ENCODE peak calls at places on chromosomes 16 and 17, in five cellular contexts. One of them, this sample, is unnamed.

GRCh38 chr16:67538666-67539101 is 10.1 kb downstream of the RIPOR1 start:
- DNase-seq in kidney: peak; percentile 77
- DNase-seq in pancreas: no peak
- DNase-seq in tibial nerve: no peak
- DNase-seq in A549: no peak
- DNase-seq in this sample: no peak

GRCh38 chr16:3681206-3681605 is 26.7 kb downstream of the DNASE1 start:
- DNase-seq in kidney: peak; percentile 45
- DNase-seq in pancreas: peak; percentile 65
- DNase-seq in tibial nerve: no peak
- DNase-seq in A549: no peak
- DNase-seq in this sample: no peak

GRCh38 chr17:19578545-19578944 is 44.9 kb downstream of the SLC47A1 start:
- DNase-seq in kidney: no peak
- DNase-seq in pancreas: no peak
- DNase-seq in tibial nerve: no peak
- DNase-seq in A549: peak; percentile 19
- DNase-seq in this sample: no peak

GRCh38 chr17:1776857-1777256 is 15.0 kb downstream of the SERPINF1 start:
- DNase-seq in kidney: no peak
- DNase-seq in pancreas: no peak
- DNase-seq in tibial nerve: no peak
- DNase-seq in A549: no peak
- DNase-seq in this sample: no peak

GRCh38 chr17:58531661-58532554 is 17.5 kb upstream of the MTMR4 start:
- DNase-seq in kidney: peak; percentile 83
- DNase-seq in pancreas: peak; percentile 37
- DNase-seq in tibial nerve: no peak
- DNase-seq in A549: no peak
- DNase-seq in this sample: peak; percentile 50

GRCh38 chr17:72145972-72146755 is 25.3 kb downstream of the SOX9 start:
- DNase-seq in kidney: no peak
- DNase-seq in pancreas: no peak
- DNase-seq in tibial nerve: no peak
- DNase-seq in A549: peak; percentile 45
- DNase-seq in this sample: no peak

GRCh38 chr16:57759541-57760356 is 24.2 kb downstream of the KATNB1 start:
- DNase-seq in kidney: peak; percentile 70
- DNase-seq in pancreas: no peak
- DNase-seq in tibial nerve: no peak
- DNase-seq in A549: no peak
- DNase-seq in this sample: no peak

GRCh38 chr17:72560303-72561247 is 439.8 kb downstream of the SOX9 start:
- DNase-seq in kidney: no peak
- DNase-seq in pancreas: no peak
- DNase-seq in tibial nerve: no peak
- DNase-seq in A549: peak; percentile 87
- DNase-seq in this sample: no peak

GRCh38 chr16:72400257-72401078 is 228.5 kb upstream of the PMFBP1 start:
- DNase-seq in kidney: no peak
- DNase-seq in pancreas: no peak
- DNase-seq in tibial nerve: no peak
- DNase-seq in A549: peak; percentile 43
- DNase-seq in this sample: no peak

GRCh38 chr17:47821031-47821423 is 567 bp downstream of the OSBPL7 start:
- DNase-seq in kidney: no peak
- DNase-seq in pancreas: no peak
- DNase-seq in tibial nerve: no peak
- DNase-seq in A549: no peak
- DNase-seq in this sample: no peak

GRCh38 chr16:53732296-53732929 is 28.5 kb downstream of the FTO start:
- DNase-seq in kidney: no peak
- DNase-seq in pancreas: no peak
- DNase-seq in tibial nerve: no peak
- DNase-seq in A549: peak; percentile 93
- DNase-seq in this sample: no peak

GRCh38 chr16:28990375-28991040 is 5.7 kb downstream of the LAT start:
- DNase-seq in kidney: no peak
- DNase-seq in pancreas: no peak
- DNase-seq in tibial nerve: no peak
- DNase-seq in A549: no peak
- DNase-seq in this sample: peak; percentile 59

GRCh38 chr16:60905806-60906205 is 1130.4 kb downstream of the CDH8 start:
- DNase-seq in kidney: no peak
- DNase-seq in pancreas: no peak
- DNase-seq in tibial nerve: no peak
- DNase-seq in A549: no peak
- DNase-seq in this sample: no peak

GRCh38 chr16:82082543-82083244 is 47.6 kb downstream of the HSD17B2 start:
- DNase-seq in kidney: no peak
- DNase-seq in pancreas: no peak
- DNase-seq in tibial nerve: no peak
- DNase-seq in A549: peak; percentile 15
- DNase-seq in this sample: no peak

GRCh38 chr16:86491643-86492030 is 18.7 kb upstream of the FOXF1 start:
- DNase-seq in kidney: no peak
- DNase-seq in pancreas: no peak
- DNase-seq in tibial nerve: no peak
- DNase-seq in A549: no peak
- DNase-seq in this sample: no peak

GRCh38 chr17:50833396-50834125 is 1.8 kb upstream of the WFIKKN2 start:
- DNase-seq in kidney: peak; percentile 77
- DNase-seq in pancreas: no peak
- DNase-seq in tibial nerve: no peak
- DNase-seq in A549: no peak
- DNase-seq in this sample: no peak

GRCh38 chr17:39225974-39226683 is 384 bp upstream of the STAC2 start:
- DNase-seq in kidney: peak; percentile 95
- DNase-seq in pancreas: no peak
- DNase-seq in tibial nerve: no peak
- DNase-seq in A549: peak; percentile 60
- DNase-seq in this sample: no peak

GRCh38 chr17:38600416-38600815 is 5.3 kb downstream of the SRCIN1 start:
- DNase-seq in kidney: no peak
- DNase-seq in pancreas: no peak
- DNase-seq in tibial nerve: no peak
- DNase-seq in A549: no peak
- DNase-seq in this sample: no peak

GRCh38 chr17:28071891-28072606 is 29.6 kb downstream of the NLK start:
- DNase-seq in kidney: no peak
- DNase-seq in pancreas: no peak
- DNase-seq in tibial nerve: no peak
- DNase-seq in A549: no peak
- DNase-seq in this sample: no peak

GRCh38 chr16:56263711-56264608 is 72.7 kb downstream of the GNAO1 start:
- DNase-seq in kidney: peak; percentile 73
- DNase-seq in pancreas: no peak
- DNase-seq in tibial nerve: no peak
- DNase-seq in A549: no peak
- DNase-seq in this sample: no peak

GRCh38 chr17:72353502-72353901 is 232.7 kb downstream of the SOX9 start:
- DNase-seq in kidney: no peak
- DNase-seq in pancreas: no peak
- DNase-seq in tibial nerve: no peak
- DNase-seq in A549: no peak
- DNase-seq in this sample: no peak

DNA sequence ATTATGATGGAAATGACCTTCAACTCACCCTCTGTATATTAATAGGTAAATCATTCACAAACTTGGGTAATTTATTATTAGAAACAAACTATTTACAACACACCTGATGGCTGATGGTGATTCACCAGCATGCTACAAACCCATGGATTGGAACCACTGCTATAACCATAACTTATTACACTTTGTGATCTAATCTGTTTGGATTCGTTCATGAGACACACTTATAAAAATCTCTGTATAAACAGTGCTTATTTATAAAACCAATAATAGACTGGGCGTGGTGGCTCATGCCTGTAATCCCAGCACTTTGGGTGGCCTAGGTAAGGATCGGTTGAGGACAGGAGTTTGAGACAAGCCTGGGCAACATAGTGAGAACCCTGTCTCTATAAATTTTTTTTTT is 16.0 kb downstream of the SMIM36 start:
- DNase-seq in kidney: no peak
- DNase-seq in pancreas: no peak
- DNase-seq in tibial nerve: no peak
- DNase-seq in A549: peak; percentile 91
- DNase-seq in this sample: no peak
- H3K27ac ChIP-seq in kidney: no peak overlapping the region
- H3K27ac ChIP-seq in pancreas: no peak overlapping the region
- H3K27ac ChIP-seq in tibial nerve: no peak overlapping the region
- H3K27ac ChIP-seq in A549: peak overlapping the region; percentile 89
- H3K27ac ChIP-seq in this sample: no peak overlapping the region

GRCh38 chr17:45277216-45277849 is 15.4 kb upstream of the SPATA32 start:
- DNase-seq in kidney: peak; percentile 96
- DNase-seq in pancreas: peak; percentile 94
- DNase-seq in tibial nerve: peak; percentile 92
- DNase-seq in A549: peak; percentile 96
- DNase-seq in this sample: peak; percentile 84
- H3K27ac ChIP-seq in kidney: no peak overlapping the region
- H3K27ac ChIP-seq in pancreas: peak overlapping the region; percentile 80
- H3K27ac ChIP-seq in tibial nerve: peak overlapping the region; percentile 70
- H3K27ac ChIP-seq in A549: peak overlapping the region; percentile 72
- H3K27ac ChIP-seq in this sample: no peak overlapping the region

GRCh38 chr16:50396770-50397525 is 28.2 kb upstream of the BRD7 start:
- DNase-seq in kidney: no peak
- DNase-seq in pancreas: no peak
- DNase-seq in tibial nerve: no peak
- DNase-seq in A549: peak; percentile 58
- DNase-seq in this sample: no peak

GRCh38 chr16:50395763-50396710 is 27.2 kb upstream of the BRD7 start:
- DNase-seq in kidney: no peak
- DNase-seq in pancreas: no peak
- DNase-seq in tibial nerve: no peak
- DNase-seq in A549: no peak
- DNase-seq in this sample: no peak

GRCh38 chr16:50399411-50399810 is 30.6 kb upstream of the BRD7 start:
- DNase-seq in kidney: no peak
- DNase-seq in pancreas: no peak
- DNase-seq in tibial nerve: no peak
- DNase-seq in A549: no peak
- DNase-seq in this sample: no peak

GRCh38 chr16:50400312-50400966 is 31.7 kb upstream of the BRD7 start:
- DNase-seq in kidney: no peak
- DNase-seq in pancreas: peak; percentile 82
- DNase-seq in tibial nerve: no peak
- DNase-seq in A549: no peak
- DNase-seq in this sample: no peak

DNA sequence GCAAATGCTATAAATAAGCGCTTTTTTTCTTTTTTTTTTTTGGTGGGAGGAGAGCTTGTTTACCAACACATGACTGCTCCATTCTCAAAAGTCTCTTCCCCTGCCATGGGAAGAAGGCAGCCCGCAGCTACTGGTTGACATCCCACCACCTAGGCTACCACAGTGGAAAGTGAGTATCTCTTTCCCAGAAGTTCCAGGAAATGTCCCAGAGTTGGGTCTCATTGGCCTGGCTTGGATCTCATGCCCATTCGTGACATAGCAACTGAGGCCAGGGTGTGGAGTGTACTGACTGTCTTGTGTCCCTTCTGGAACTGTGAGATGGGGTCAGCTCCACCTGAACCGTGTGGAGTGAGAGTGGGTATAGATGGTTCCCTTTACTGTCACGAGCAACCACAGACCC is 29.5 kb upstream of the BRD7 start:
- DNase-seq in kidney: no peak
- DNase-seq in pancreas: no peak
- DNase-seq in tibial nerve: no peak
- DNase-seq in A549: no peak
- DNase-seq in this sample: no peak
- H3K27ac ChIP-seq in kidney: no peak overlapping the region
- H3K27ac ChIP-seq in pancreas: no peak overlapping the region
- H3K27ac ChIP-seq in tibial nerve: no peak overlapping the region
- H3K27ac ChIP-seq in A549: no peak overlapping the region
- H3K27ac ChIP-seq in this sample: no peak overlapping the region

GRCh38 chr17:3808701-3809100 is 7.7 kb upstream of the ITGAE start:
- DNase-seq in kidney: no peak
- DNase-seq in pancreas: no peak
- DNase-seq in tibial nerve: no peak
- DNase-seq in A549: no peak
- DNase-seq in this sample: no peak
- H3K27ac ChIP-seq in kidney: no peak overlapping the region
- H3K27ac ChIP-seq in pancreas: no peak overlapping the region
- H3K27ac ChIP-seq in tibial nerve: no peak overlapping the region
- H3K27ac ChIP-seq in A549: peak overlapping the region; percentile 5
- H3K27ac ChIP-seq in this sample: no peak overlapping the region

DNA sequence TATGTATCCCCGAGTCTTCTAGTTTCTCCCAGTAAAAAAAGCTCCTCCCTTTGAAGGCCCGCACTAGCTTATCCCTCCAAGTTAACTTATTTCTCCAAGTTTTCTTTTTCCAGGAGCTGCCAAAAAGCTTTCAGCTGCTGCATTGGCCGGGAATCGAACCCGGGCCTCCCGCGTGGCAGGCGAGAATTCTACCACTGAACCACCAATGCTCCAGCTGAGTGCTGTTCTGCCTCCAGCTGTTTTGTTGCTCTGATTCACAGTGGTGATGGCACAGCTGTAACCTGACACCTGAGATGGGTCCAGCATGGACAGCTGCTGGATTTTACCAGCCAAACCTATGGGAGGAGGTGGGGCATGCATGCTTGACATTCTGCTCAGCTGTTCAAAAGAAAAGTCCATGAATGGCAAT is 22.1 kb downstream of the VAC14 start:
- DNase-seq in kidney: peak; percentile 76
- DNase-seq in pancreas: no peak
- DNase-seq in tibial nerve: peak; percentile 80
- DNase-seq in A549: peak; percentile 87
- DNase-seq in this sample: no peak
- H3K27ac ChIP-seq in kidney: no peak overlapping the region
- H3K27ac ChIP-seq in pancreas: no peak overlapping the region
- H3K27ac ChIP-seq in tibial nerve: no peak overlapping the region
- H3K27ac ChIP-seq in A549: no peak overlapping the region
- H3K27ac ChIP-seq in this sample: no peak overlapping the region